ENCODE peak calls at places on chromosome 9, in six cellular contexts. S is choroid plexus epithelial cell; O is nucleus accumbens; L is HT-29; V is A549; Z is activated CD4-positive, alpha-beta T cell treated with anti-CD3 and anti-CD28 coated beads, Interleukin-2, amount 50 U/mL, for 1 hour. W is an unnamed sample.

GRCh38 chr9:131432597-131433301 is 38.9 kb downstream of the PRRC2B start:
- DNase-seq in S (peak), O (no peak), L (no peak), V (no peak), Z (no peak), W (no peak)

GRCh38 chr9:20186231-20186630 is 397.4 kb upstream of the SLC24A2 start:
- DNase-seq in S (no peak), O (no peak), L (no peak), V (no peak), Z (no peak), W (no peak)

GRCh38 chr9:125904155-125904841 is 157.1 kb downstream of the PBX3 start:
- DNase-seq in S (peak), O (no peak), L (peak), V (no peak), Z (no peak), W (peak)

GRCh38 chr9:118222375-118222774 is 518.2 kb downstream of the TLR4 start:
- DNase-seq in S (no peak), O (peak), L (peak), V (no peak), Z (no peak), W (no peak)

GRCh38 chr9:101418518-101419111 is 17.0 kb downstream of the ALDOB start:
- DNase-seq in S (no peak), O (no peak), L (no peak), V (no peak), Z (no peak), W (no peak)

GRCh38 chr9:136983167-136983566 is 374 bp downstream of the LCNL1 start:
- DNase-seq in S (peak), O (no peak), L (no peak), V (no peak), Z (no peak), W (no peak)

GRCh38 chr9:108634164-108634563 is 221.6 kb downstream of the ACTL7B start:
- DNase-seq in S (peak), O (no peak), L (peak), V (no peak), Z (no peak), W (peak)

GRCh38 chr9:124353811-124354274 is 61.4 kb downstream of the PSMB7 start:
- DNase-seq in S (peak), O (no peak), L (no peak), V (no peak), Z (no peak), W (no peak)

GRCh38 chr9:84823426-84824271 is 154.1 kb downstream of the NTRK2 start:
- DNase-seq in S (no peak), O (no peak), L (no peak), V (no peak), Z (no peak), W (no peak)

GRCh38 chr9:136644343-136644592 is 18.4 kb upstream of the EGFL7 start:
- DNase-seq in S (no peak), O (no peak), L (peak), V (no peak), Z (no peak), W (no peak)

GRCh38 chr9:84305452-84306131 is 35.0 kb downstream of the SLC28A3 start:
- DNase-seq in S (no peak), O (no peak), L (no peak), V (no peak), Z (no peak), W (no peak)

GRCh38 chr9:86281577-86282076 is 711 bp downstream of the ISCA1 start:
- DNase-seq in S (no peak), O (no peak), L (peak), V (peak), Z (no peak), W (no peak)

GRCh38 chr9:134626576-134627416 is 14.8 kb upstream of the COL5A1 start:
- DNase-seq in S (peak), O (no peak), L (no peak), V (no peak), Z (no peak), W (no peak)

GRCh38 chr9:14692536-14692917 is 705 bp downstream of the ZDHHC21 start:
- DNase-seq in S (peak), O (no peak), L (peak), V (peak), Z (no peak), W (no peak)

GRCh38 chr9:36925033-36925432 is 109.0 kb downstream of the PAX5 start:
- DNase-seq in S (no peak), O (no peak), L (no peak), V (no peak), Z (no peak), W (no peak)

GRCh38 chr9:133377721-133378216 is 1.6 kb downstream of the STKLD1 start:
- DNase-seq in S (peak), O (no peak), L (peak), V (no peak), Z (no peak), W (no peak)

GRCh38 chr9:127825319-127826051 is 22.8 kb downstream of the FPGS start:
- DNase-seq in S (no peak), O (no peak), L (no peak), V (peak), Z (no peak), W (peak)

GRCh38 chr9:71928376-71928775 is 16.9 kb downstream of the C9orf85 start:
- DNase-seq in S (no peak), O (no peak), L (no peak), V (no peak), Z (no peak), W (no peak)

GRCh38 chr9:101119206-101119819 is 90.8 kb downstream of the PLPPR1 start:
- DNase-seq in S (peak), O (peak), L (peak), V (peak), Z (no peak), W (peak)

GRCh38 chr9:136201609-136202448 is 3.1 kb downstream of the LHX3 start:
- DNase-seq in S (peak), O (no peak), L (no peak), V (no peak), Z (no peak), W (peak)